ENCODE peak calls at places on chromosome 16, in four cellular contexts. T is AG09319; E is activated CD4-positive, alpha-beta memory T cell treated with anti-CD3 and anti-CD28 coated beads for 36 hours; D is left kidney. P is an unnamed sample.

GRCh38 chr16:24430937-24431760 is 108.2 kb upstream of the RBBP6 start:
- DNase-seq in E (no peak), D (no peak), T (no peak), P (no peak)

GRCh38 chr16:85490407-85490806 is 122.7 kb upstream of the GSE1 start:
- DNase-seq in D (no peak), E (no peak), T (no peak), P (no peak)

GRCh38 chr16:715448-716249 is 731 bp downstream of the METRN start:
- DNase-seq in T (no peak), D (peak), E (no peak), P (no peak)

GRCh38 chr16:17227278-17227677 is 243.5 kb downstream of the XYLT1 start:
- DNase-seq in D (no peak), T (no peak), E (no peak), P (no peak)

GRCh38 chr16:81646561-81646960 is 132.5 kb upstream of the PLCG2 start:
- DNase-seq in T (peak), D (no peak), E (no peak), P (no peak)

GRCh38 chr16:84819644-84820304 is at the start of gene CRISPLD2:
- DNase-seq in T (peak), D (peak), E (peak), P (peak)

GRCh38 chr16:78648517-78648916 is 549.1 kb downstream of the WWOX start:
- DNase-seq in E (no peak), D (peak), T (no peak), P (no peak)

GRCh38 chr16:68778551-68779231 is 41.6 kb downstream of the CDH1 start:
- DNase-seq in T (no peak), D (peak), E (no peak), P (no peak)

GRCh38 chr16:53224932-53225533 is 170.2 kb downstream of the CHD9 start:
- DNase-seq in E (no peak), D (no peak), T (no peak), P (no peak)

GRCh38 chr16:47970291-47970931 is 185.4 kb downstream of the ABCC12 start:
- DNase-seq in T (no peak), E (no peak), D (peak), P (no peak)

GRCh38 chr16:9099131-9099625 is 7.7 kb downstream of the HAPSTR1 start:
- DNase-seq in D (no peak), E (peak), T (no peak), P (no peak)

GRCh38 chr16:66165879-66166278 is 200.6 kb upstream of the CDH5 start:
- DNase-seq in D (no peak), T (no peak), E (no peak), P (no peak)

GRCh38 chr16:2271848-2272461 is 4.0 kb upstream of the RNPS1 start:
- DNase-seq in D (no peak), T (no peak), E (no peak), P (no peak)